ENCODE peak calls at places on chromosomes 16 and 17, in seven cellular contexts. One of them, this sample, is unnamed.

GRCh38 chr17:43945074-43945824 is 3.0 kb upstream of the PPY start:
- DNase-seq in PC-3: no peak
- DNase-seq in fibroblast of lung: peak
- DNase-seq in stomach: no peak
- DNase-seq in sigmoid colon: no peak
- DNase-seq in Peyer's patch: no peak
- DNase-seq in RWPE1: no peak
- DNase-seq in this sample: no peak

GRCh38 chr17:21278304-21279197 is 6.0 kb upstream of the MAP2K3 start:
- DNase-seq in stomach: peak
- DNase-seq in Peyer's patch: peak
- DNase-seq in RWPE1: no peak
- DNase-seq in sigmoid colon: no peak
- DNase-seq in fibroblast of lung: no peak
- DNase-seq in PC-3: peak
- DNase-seq in this sample: no peak

GRCh38 chr17:51703364-51704341 is 443.3 kb downstream of the UTP18 start:
- DNase-seq in stomach: peak
- DNase-seq in fibroblast of lung: peak
- DNase-seq in RWPE1: peak
- DNase-seq in Peyer's patch: no peak
- DNase-seq in sigmoid colon: no peak
- DNase-seq in PC-3: peak
- DNase-seq in this sample: no peak

GRCh38 chr16:19809693-19810092 is 75.0 kb downstream of the GPRC5B start:
- DNase-seq in fibroblast of lung: no peak
- DNase-seq in Peyer's patch: no peak
- DNase-seq in stomach: no peak
- DNase-seq in RWPE1: no peak
- DNase-seq in PC-3: no peak
- DNase-seq in sigmoid colon: peak
- DNase-seq in this sample: no peak

GRCh38 chr17:74825952-74826713 is 33.6 kb downstream of the GRIN2C start:
- DNase-seq in PC-3: no peak
- DNase-seq in RWPE1: no peak
- DNase-seq in Peyer's patch: no peak
- DNase-seq in sigmoid colon: no peak
- DNase-seq in stomach: no peak
- DNase-seq in fibroblast of lung: no peak
- DNase-seq in this sample: no peak

GRCh38 chr17:80824549-80825470 is 166.8 kb upstream of the CHMP6 start:
- DNase-seq in sigmoid colon: peak
- DNase-seq in RWPE1: no peak
- DNase-seq in stomach: no peak
- DNase-seq in PC-3: no peak
- DNase-seq in Peyer's patch: no peak
- DNase-seq in fibroblast of lung: no peak
- DNase-seq in this sample: peak

GRCh38 chr16:22641030-22641671 is 130.5 kb downstream of the NPIPB5 start:
- DNase-seq in PC-3: peak
- DNase-seq in stomach: no peak
- DNase-seq in fibroblast of lung: peak
- DNase-seq in sigmoid colon: no peak
- DNase-seq in RWPE1: peak
- DNase-seq in Peyer's patch: no peak
- DNase-seq in this sample: no peak

GRCh38 chr16:86011532-86011931 is 112.6 kb downstream of the IRF8 start:
- DNase-seq in fibroblast of lung: no peak
- DNase-seq in RWPE1: no peak
- DNase-seq in sigmoid colon: peak
- DNase-seq in stomach: no peak
- DNase-seq in PC-3: no peak
- DNase-seq in Peyer's patch: no peak
- DNase-seq in this sample: no peak

GRCh38 chr17:31469959-31470358 is 78.5 kb downstream of the RAB11FIP4 start:
- DNase-seq in stomach: no peak
- DNase-seq in sigmoid colon: no peak
- DNase-seq in PC-3: no peak
- DNase-seq in fibroblast of lung: no peak
- DNase-seq in RWPE1: no peak
- DNase-seq in Peyer's patch: no peak
- DNase-seq in this sample: no peak

GRCh38 chr17:28912281-28912937 is 9.5 kb upstream of the DHRS13 start:
- DNase-seq in stomach: no peak
- DNase-seq in PC-3: no peak
- DNase-seq in fibroblast of lung: no peak
- DNase-seq in sigmoid colon: no peak
- DNase-seq in Peyer's patch: no peak
- DNase-seq in RWPE1: no peak
- DNase-seq in this sample: no peak

GRCh38 chr16:75130150-75130771 is 13.7 kb upstream of the LDHD start:
- DNase-seq in stomach: no peak
- DNase-seq in fibroblast of lung: no peak
- DNase-seq in PC-3: peak
- DNase-seq in sigmoid colon: no peak
- DNase-seq in Peyer's patch: no peak
- DNase-seq in RWPE1: no peak
- DNase-seq in this sample: no peak

GRCh38 chr16:86050591-86051375 is 151.8 kb downstream of the IRF8 start:
- DNase-seq in fibroblast of lung: no peak
- DNase-seq in sigmoid colon: no peak
- DNase-seq in RWPE1: no peak
- DNase-seq in Peyer's patch: no peak
- DNase-seq in stomach: no peak
- DNase-seq in PC-3: no peak
- DNase-seq in this sample: no peak

GRCh38 chr17:15440347-15440746 is 27.1 kb downstream of the CDRT4 start:
- DNase-seq in stomach: no peak
- DNase-seq in fibroblast of lung: no peak
- DNase-seq in PC-3: no peak
- DNase-seq in RWPE1: no peak
- DNase-seq in sigmoid colon: peak
- DNase-seq in Peyer's patch: no peak
- DNase-seq in this sample: no peak

GRCh38 chr17:56935461-56935860 is 21.6 kb upstream of the TRIM25 start:
- DNase-seq in RWPE1: no peak
- DNase-seq in stomach: no peak
- DNase-seq in sigmoid colon: no peak
- DNase-seq in PC-3: no peak
- DNase-seq in Peyer's patch: no peak
- DNase-seq in fibroblast of lung: no peak
- DNase-seq in this sample: no peak

GRCh38 chr16:3651461-3652372 is 2.8 kb upstream of the DNASE1 start:
- DNase-seq in fibroblast of lung: no peak
- DNase-seq in stomach: peak
- DNase-seq in RWPE1: no peak
- DNase-seq in PC-3: no peak
- DNase-seq in Peyer's patch: no peak
- DNase-seq in sigmoid colon: peak
- DNase-seq in this sample: no peak

GRCh38 chr17:31699281-31699680 is 159.8 kb downstream of the COPRS start:
- DNase-seq in sigmoid colon: no peak
- DNase-seq in Peyer's patch: no peak
- DNase-seq in stomach: no peak
- DNase-seq in fibroblast of lung: peak
- DNase-seq in PC-3: peak
- DNase-seq in RWPE1: peak
- DNase-seq in this sample: peak

GRCh38 chr17:73644145-73645049 is at the start of gene SDK2:
- DNase-seq in stomach: peak
- DNase-seq in sigmoid colon: no peak
- DNase-seq in Peyer's patch: peak
- DNase-seq in fibroblast of lung: peak
- DNase-seq in PC-3: no peak
- DNase-seq in RWPE1: peak
- DNase-seq in this sample: no peak

GRCh38 chr17:2266045-2266864 is 37.3 kb downstream of the SMG6 start:
- DNase-seq in fibroblast of lung: no peak
- DNase-seq in RWPE1: no peak
- DNase-seq in stomach: peak
- DNase-seq in sigmoid colon: no peak
- DNase-seq in Peyer's patch: peak
- DNase-seq in PC-3: no peak
- DNase-seq in this sample: peak

GRCh38 chr16:69406780-69407331 is 17.6 kb upstream of the CYB5B start:
- DNase-seq in PC-3: no peak
- DNase-seq in sigmoid colon: no peak
- DNase-seq in fibroblast of lung: peak
- DNase-seq in RWPE1: no peak
- DNase-seq in stomach: no peak
- DNase-seq in Peyer's patch: no peak
- DNase-seq in this sample: no peak

GRCh38 chr17:67111808-67112207 is 67.5 kb downstream of the CACNG1 start:
- DNase-seq in stomach: no peak
- DNase-seq in RWPE1: no peak
- DNase-seq in sigmoid colon: no peak
- DNase-seq in Peyer's patch: no peak
- DNase-seq in PC-3: no peak
- DNase-seq in fibroblast of lung: no peak
- DNase-seq in this sample: no peak

GRCh38 chr17:79944251-79944812 is 91.3 kb downstream of the TBC1D16 start:
- DNase-seq in fibroblast of lung: no peak
- DNase-seq in sigmoid colon: no peak
- DNase-seq in RWPE1: no peak
- DNase-seq in PC-3: no peak
- DNase-seq in stomach: no peak
- DNase-seq in Peyer's patch: no peak
- DNase-seq in this sample: peak

GRCh38 chr17:41917192-41917591 is 1.6 kb downstream of the ACLY start:
- DNase-seq in Peyer's patch: no peak
- DNase-seq in stomach: no peak
- DNase-seq in RWPE1: peak
- DNase-seq in sigmoid colon: no peak
- DNase-seq in PC-3: peak
- DNase-seq in fibroblast of lung: peak
- DNase-seq in this sample: no peak

GRCh38 chr16:77912617-77913016 is 109.7 kb upstream of the CLEC3A start:
- DNase-seq in Peyer's patch: no peak
- DNase-seq in fibroblast of lung: no peak
- DNase-seq in sigmoid colon: no peak
- DNase-seq in RWPE1: no peak
- DNase-seq in stomach: no peak
- DNase-seq in PC-3: no peak
- DNase-seq in this sample: no peak

DNA sequence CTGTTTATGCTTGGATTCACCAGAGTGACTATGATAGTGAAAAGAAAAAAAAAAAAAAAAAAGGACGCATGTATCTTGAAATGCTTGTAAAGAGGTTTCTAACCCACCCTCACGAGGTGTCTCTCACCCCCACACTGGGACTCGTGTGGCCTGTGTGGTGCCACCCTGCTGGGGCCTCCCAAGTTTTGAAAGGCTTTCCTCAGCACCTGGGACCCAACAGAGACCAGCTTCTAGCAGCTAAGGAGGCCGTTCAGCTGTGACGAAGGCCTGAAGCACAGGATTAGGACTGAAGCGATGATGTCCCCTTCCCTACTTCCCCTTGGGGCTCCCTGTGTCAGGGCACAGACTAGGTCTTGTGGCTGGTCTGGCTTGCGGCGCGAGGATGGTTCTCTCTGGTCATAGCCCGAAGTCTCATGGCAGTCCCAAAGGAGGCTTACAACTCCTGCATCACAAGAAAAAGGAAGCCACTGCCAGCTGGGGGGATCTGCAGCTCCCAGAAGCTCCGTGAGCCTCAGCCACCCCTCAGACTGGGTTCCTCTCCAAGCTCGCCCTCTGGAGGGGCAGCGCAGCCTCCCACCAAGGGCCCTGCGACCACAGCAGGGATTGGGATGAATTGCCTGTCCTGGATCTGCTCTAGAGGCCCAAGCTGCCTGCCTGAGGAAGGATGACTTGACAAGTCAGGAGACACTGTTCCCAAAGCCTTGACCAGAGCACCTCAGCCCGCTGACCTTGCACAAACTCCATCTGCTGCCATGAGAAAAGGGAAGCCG is 27.2 kb downstream of the STH start:
- DNase-seq in stomach: no peak
- DNase-seq in fibroblast of lung: no peak
- DNase-seq in Peyer's patch: peak
- DNase-seq in sigmoid colon: no peak
- DNase-seq in RWPE1: no peak
- DNase-seq in PC-3: no peak
- DNase-seq in this sample: no peak
- H3K27ac ChIP-seq in stomach: peak
- H3K27ac ChIP-seq in fibroblast of lung: no peak
- H3K27ac ChIP-seq in Peyer's patch: no peak
- H3K27ac ChIP-seq in sigmoid colon: no peak
- H3K27ac ChIP-seq in RWPE1: peak
- H3K27ac ChIP-seq in PC-3: no peak
- H3K27ac ChIP-seq in this sample: no peak

DNA sequence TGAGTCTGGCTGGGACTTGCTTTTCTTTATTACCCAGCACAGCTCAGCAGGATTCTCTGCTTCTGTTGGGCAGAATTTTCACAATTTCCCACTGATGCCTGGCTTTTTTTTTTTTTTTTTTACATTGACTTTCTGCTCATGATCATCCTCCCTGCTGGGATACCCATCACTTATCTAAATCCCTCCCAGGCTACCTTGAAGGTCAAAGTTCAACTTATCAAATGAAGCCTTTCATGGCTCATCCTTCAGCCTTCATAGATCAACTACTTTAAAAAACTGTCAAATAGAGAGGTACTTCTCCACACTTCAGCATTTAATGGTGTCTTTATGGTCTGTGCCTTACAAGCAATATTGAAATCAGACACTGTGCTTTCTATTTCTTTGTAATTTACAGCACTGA is 124.0 kb upstream of the KCNJ16 start:
- DNase-seq in sigmoid colon: no peak
- DNase-seq in stomach: no peak
- DNase-seq in RWPE1: no peak
- DNase-seq in fibroblast of lung: no peak
- DNase-seq in Peyer's patch: no peak
- DNase-seq in PC-3: no peak
- DNase-seq in this sample: no peak
- TF ChIP-seq CTCF in sigmoid colon: no peak
- TF ChIP-seq CTCF in stomach: no peak
- TF ChIP-seq CTCF in RWPE1: no peak
- TF ChIP-seq CTCF in fibroblast of lung: no peak
- TF ChIP-seq CTCF in Peyer's patch: no peak
- TF ChIP-seq CTCF in PC-3: no peak
- TF ChIP-seq CTCF in this sample: no peak

GRCh38 chr17:17387017-17387416 is 83.8 kb downstream of the NT5M start:
- DNase-seq in fibroblast of lung: no peak
- DNase-seq in RWPE1: peak
- DNase-seq in stomach: no peak
- DNase-seq in PC-3: peak
- DNase-seq in Peyer's patch: no peak
- DNase-seq in sigmoid colon: no peak
- DNase-seq in this sample: no peak
- H3K27ac ChIP-seq in fibroblast of lung: no peak
- H3K27ac ChIP-seq in RWPE1: no peak
- H3K27ac ChIP-seq in stomach: no peak
- H3K27ac ChIP-seq in PC-3: peak
- H3K27ac ChIP-seq in Peyer's patch: no peak
- H3K27ac ChIP-seq in sigmoid colon: no peak
- H3K27ac ChIP-seq in this sample: no peak

DNA sequence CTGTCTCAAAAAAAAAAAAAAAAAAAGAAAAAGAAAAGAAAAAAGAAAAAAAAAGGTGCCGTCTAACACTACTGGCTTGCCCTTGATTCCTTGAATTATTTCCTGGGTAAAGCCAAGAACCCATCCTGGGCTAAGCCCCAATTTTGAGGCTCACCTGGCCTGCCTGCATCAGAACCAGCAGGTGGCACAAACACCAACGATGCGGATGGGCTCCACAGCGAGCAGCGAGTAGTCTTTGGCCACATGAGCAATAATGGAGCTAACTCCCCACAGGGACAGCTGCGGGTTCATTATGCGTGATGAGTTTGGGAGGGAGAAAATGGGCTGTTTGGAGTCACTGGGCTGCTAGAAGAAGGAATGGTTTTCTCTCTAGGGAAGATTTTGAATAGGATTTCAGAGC is 91.1 kb downstream of the ASIC2 start:
- DNase-seq in Peyer's patch: no peak
- DNase-seq in sigmoid colon: no peak
- DNase-seq in stomach: no peak
- DNase-seq in PC-3: peak
- DNase-seq in RWPE1: no peak
- DNase-seq in fibroblast of lung: no peak
- DNase-seq in this sample: no peak
- TF ChIP-seq CTCF in Peyer's patch: no peak
- TF ChIP-seq CTCF in sigmoid colon: no peak
- TF ChIP-seq CTCF in stomach: no peak
- TF ChIP-seq CTCF in PC-3: peak
- TF ChIP-seq CTCF in RWPE1: no peak
- TF ChIP-seq CTCF in fibroblast of lung: no peak
- TF ChIP-seq CTCF in this sample: no peak